ENCODE peak calls at places on chromosomes 6 and 20, in nine cellular contexts. One of them, this sample, is unnamed. For H3K27me3 and H3K4me1, the result is how much of the 10 kb centered on the place peaks cover.

GRCh38 chr6:137761072-137761471 is 106.0 kb upstream of the TNFAIP3 start:
- DNase-seq in GM23248: no peak
- DNase-seq in Caco-2: peak
- DNase-seq in ovary: no peak
- DNase-seq in iPS DF 6.9: no peak
- DNase-seq in MM.1S: no peak
- DNase-seq in lung: no peak
- DNase-seq in Peyer's patch: no peak
- DNase-seq in cardiac muscle cell: no peak
- DNase-seq in this sample: no peak

GRCh38 chr6:145508107-145508506 is 227.2 kb downstream of the EPM2A start:
- DNase-seq in GM23248: no peak
- DNase-seq in Caco-2: no peak
- DNase-seq in ovary: no peak
- DNase-seq in iPS DF 6.9: no peak
- DNase-seq in MM.1S: no peak
- DNase-seq in lung: no peak
- DNase-seq in Peyer's patch: no peak
- DNase-seq in cardiac muscle cell: no peak
- DNase-seq in this sample: no peak

GRCh38 chr6:111957623-111958315 is 84.5 kb upstream of the FYN start:
- DNase-seq in GM23248: no peak
- DNase-seq in Caco-2: peak
- DNase-seq in ovary: no peak
- DNase-seq in iPS DF 6.9: peak
- DNase-seq in MM.1S: no peak
- DNase-seq in lung: no peak
- DNase-seq in Peyer's patch: no peak
- DNase-seq in cardiac muscle cell: peak
- DNase-seq in this sample: peak

GRCh38 chr6:43687079-43687436 is 533 bp downstream of the MRPS18A start:
- DNase-seq in GM23248: peak
- DNase-seq in Caco-2: no peak
- DNase-seq in ovary: no peak
- DNase-seq in iPS DF 6.9: no peak
- DNase-seq in MM.1S: no peak
- DNase-seq in lung: no peak
- DNase-seq in Peyer's patch: no peak
- DNase-seq in cardiac muscle cell: no peak
- DNase-seq in this sample: no peak

GRCh38 chr6:20159781-20160540 is 52.3 kb downstream of the MBOAT1 start:
- DNase-seq in GM23248: peak
- DNase-seq in Caco-2: no peak
- DNase-seq in ovary: peak
- DNase-seq in iPS DF 6.9: no peak
- DNase-seq in MM.1S: no peak
- DNase-seq in lung: no peak
- DNase-seq in Peyer's patch: no peak
- DNase-seq in cardiac muscle cell: no peak
- DNase-seq in this sample: no peak

GRCh38 chr6:146149770-146150169 is 120.9 kb downstream of the GRM1 start:
- DNase-seq in GM23248: no peak
- DNase-seq in Caco-2: no peak
- DNase-seq in ovary: no peak
- DNase-seq in iPS DF 6.9: no peak
- DNase-seq in MM.1S: no peak
- DNase-seq in lung: no peak
- DNase-seq in Peyer's patch: no peak
- DNase-seq in cardiac muscle cell: no peak
- DNase-seq in this sample: no peak

GRCh38 chr6:165049362-165049761 is 260.0 kb downstream of the C6orf118 start:
- DNase-seq in GM23248: peak
- DNase-seq in Caco-2: peak
- DNase-seq in ovary: no peak
- DNase-seq in iPS DF 6.9: peak
- DNase-seq in MM.1S: peak
- DNase-seq in lung: no peak
- DNase-seq in Peyer's patch: no peak
- DNase-seq in cardiac muscle cell: peak
- DNase-seq in this sample: peak

GRCh38 chr20:4519530-4519929 is 202.2 kb upstream of the PRND start:
- DNase-seq in GM23248: peak
- DNase-seq in Caco-2: peak
- DNase-seq in ovary: no peak
- DNase-seq in iPS DF 6.9: peak
- DNase-seq in MM.1S: no peak
- DNase-seq in lung: no peak
- DNase-seq in Peyer's patch: no peak
- DNase-seq in cardiac muscle cell: peak
- DNase-seq in this sample: no peak

GRCh38 chr20:12660918-12661317 is 347.9 kb upstream of the SPTLC3 start:
- DNase-seq in GM23248: no peak
- DNase-seq in Caco-2: no peak
- DNase-seq in ovary: no peak
- DNase-seq in iPS DF 6.9: peak
- DNase-seq in MM.1S: no peak
- DNase-seq in lung: no peak
- DNase-seq in Peyer's patch: no peak
- DNase-seq in cardiac muscle cell: peak
- DNase-seq in this sample: peak

GRCh38 chr6:111447051-111447450 is 36.0 kb downstream of the REV3L start:
- DNase-seq in GM23248: peak
- DNase-seq in Caco-2: no peak
- DNase-seq in ovary: no peak
- DNase-seq in iPS DF 6.9: no peak
- DNase-seq in MM.1S: no peak
- DNase-seq in lung: no peak
- DNase-seq in Peyer's patch: no peak
- DNase-seq in cardiac muscle cell: no peak
- DNase-seq in this sample: no peak

GRCh38 chr20:47568019-47568418 is 66.3 kb downstream of the NCOA3 start:
- DNase-seq in GM23248: peak
- DNase-seq in Caco-2: no peak
- DNase-seq in ovary: peak
- DNase-seq in iPS DF 6.9: no peak
- DNase-seq in MM.1S: no peak
- DNase-seq in lung: no peak
- DNase-seq in Peyer's patch: no peak
- DNase-seq in cardiac muscle cell: peak
- DNase-seq in this sample: no peak

DNA sequence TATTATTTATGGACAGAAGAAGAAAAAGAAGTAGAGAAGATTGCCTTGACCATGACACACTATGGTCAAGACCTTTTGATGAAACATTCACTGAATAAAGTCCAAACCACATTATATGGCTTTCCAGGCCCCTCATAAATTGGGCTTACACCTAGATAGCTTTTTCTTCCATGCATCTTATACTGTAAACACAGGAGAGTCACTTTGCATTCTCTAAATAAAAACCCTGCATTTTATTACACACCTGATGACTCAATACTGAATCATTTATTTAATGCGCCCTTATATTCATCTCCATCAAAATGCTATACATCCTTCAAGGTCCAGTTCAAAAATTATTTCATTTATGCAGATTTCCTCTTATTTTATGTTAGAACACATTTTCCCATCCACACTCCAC is 78.0 kb downstream of the COL21A1 start:
- DNase-seq in GM23248: no peak
- DNase-seq in Caco-2: no peak
- DNase-seq in ovary: no peak
- DNase-seq in iPS DF 6.9: no peak
- DNase-seq in MM.1S: no peak
- DNase-seq in lung: no peak
- DNase-seq in Peyer's patch: no peak
- DNase-seq in cardiac muscle cell: no peak
- DNase-seq in this sample: no peak
- H3K4me3 ChIP-seq in GM23248: no peak
- H3K4me3 ChIP-seq in Caco-2: no peak
- H3K4me3 ChIP-seq in ovary: no peak
- H3K4me3 ChIP-seq in iPS DF 6.9: no peak
- H3K4me3 ChIP-seq in MM.1S: no peak
- H3K4me3 ChIP-seq in lung: no peak
- H3K4me3 ChIP-seq in Peyer's patch: no peak
- H3K4me3 ChIP-seq in cardiac muscle cell: no peak
- H3K4me3 ChIP-seq in this sample: no peak

DNA sequence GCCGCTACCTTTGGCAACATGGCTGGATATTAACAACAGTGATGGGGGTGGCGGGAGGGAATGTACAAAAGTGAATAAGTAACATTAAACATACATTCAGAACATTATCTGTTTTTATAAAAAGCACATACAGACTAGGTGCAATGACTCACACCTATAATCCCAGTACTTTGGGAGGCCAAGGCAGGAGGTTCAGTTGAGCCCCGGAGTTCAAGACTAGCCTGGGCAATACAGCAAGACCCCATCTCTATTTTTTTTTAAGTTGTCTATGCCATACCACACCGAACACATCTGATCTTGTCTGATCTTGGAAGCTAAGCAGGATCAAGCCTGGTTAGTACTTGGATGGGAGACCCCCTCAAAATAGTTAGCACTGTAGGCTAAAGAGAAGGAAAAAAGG is 1.7 kb upstream of the HCK start:
- DNase-seq in GM23248: no peak
- DNase-seq in Caco-2: no peak
- DNase-seq in ovary: no peak
- DNase-seq in iPS DF 6.9: no peak
- DNase-seq in MM.1S: no peak
- DNase-seq in lung: no peak
- DNase-seq in Peyer's patch: no peak
- DNase-seq in cardiac muscle cell: no peak
- DNase-seq in this sample: no peak
- H3K27me3 ChIP-seq in GM23248: half or more
- H3K27me3 ChIP-seq in Caco-2: under half
- H3K27me3 ChIP-seq in ovary: under half
- H3K27me3 ChIP-seq in iPS DF 6.9: under half
- H3K27me3 ChIP-seq in MM.1S: half or more
- H3K27me3 ChIP-seq in lung: under half
- H3K27me3 ChIP-seq in Peyer's patch: under half
- H3K27me3 ChIP-seq in cardiac muscle cell: half or more
- H3K27me3 ChIP-seq in this sample: half or more

DNA sequence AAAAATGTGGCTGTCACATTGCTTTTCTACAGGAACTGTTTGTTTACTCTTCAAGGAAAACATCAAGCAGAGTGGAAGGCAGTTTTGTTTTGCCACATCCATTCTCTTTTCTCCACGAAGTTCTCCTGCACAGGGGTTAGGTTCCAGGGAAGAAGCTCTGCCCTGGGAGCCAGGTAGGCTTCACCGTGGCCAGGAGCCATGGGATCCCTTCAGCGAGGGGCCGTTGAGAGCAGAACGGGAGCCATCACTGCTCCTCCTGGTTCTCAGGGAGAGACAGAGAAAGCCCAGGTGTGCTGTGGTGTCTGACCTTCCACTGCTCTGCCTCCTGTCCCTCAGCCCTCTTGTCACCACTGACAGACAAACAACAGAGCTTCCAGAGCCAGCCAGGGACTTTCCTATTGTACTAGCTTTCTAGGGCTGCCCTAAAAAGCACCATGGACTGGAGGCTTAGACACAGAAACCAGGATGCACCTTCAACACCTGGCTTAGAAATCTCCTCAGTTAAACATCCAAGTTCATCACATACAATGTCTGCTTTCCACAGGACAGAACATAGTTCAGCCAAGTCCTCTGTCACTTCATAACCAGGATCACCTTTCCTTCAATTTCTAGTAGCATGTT is 75.6 kb upstream of the SLC22A23 start:
- DNase-seq in GM23248: no peak
- DNase-seq in Caco-2: no peak
- DNase-seq in ovary: no peak
- DNase-seq in iPS DF 6.9: no peak
- DNase-seq in MM.1S: no peak
- DNase-seq in lung: peak
- DNase-seq in Peyer's patch: no peak
- DNase-seq in cardiac muscle cell: no peak
- DNase-seq in this sample: no peak
- H3K4me1 ChIP-seq in GM23248: under half
- H3K4me1 ChIP-seq in Caco-2: under half
- H3K4me1 ChIP-seq in ovary: under half
- H3K4me1 ChIP-seq in iPS DF 6.9: under half
- H3K4me1 ChIP-seq in MM.1S: under half
- H3K4me1 ChIP-seq in lung: under half
- H3K4me1 ChIP-seq in Peyer's patch: under half
- H3K4me1 ChIP-seq in cardiac muscle cell: under half
- H3K4me1 ChIP-seq in this sample: under half

DNA sequence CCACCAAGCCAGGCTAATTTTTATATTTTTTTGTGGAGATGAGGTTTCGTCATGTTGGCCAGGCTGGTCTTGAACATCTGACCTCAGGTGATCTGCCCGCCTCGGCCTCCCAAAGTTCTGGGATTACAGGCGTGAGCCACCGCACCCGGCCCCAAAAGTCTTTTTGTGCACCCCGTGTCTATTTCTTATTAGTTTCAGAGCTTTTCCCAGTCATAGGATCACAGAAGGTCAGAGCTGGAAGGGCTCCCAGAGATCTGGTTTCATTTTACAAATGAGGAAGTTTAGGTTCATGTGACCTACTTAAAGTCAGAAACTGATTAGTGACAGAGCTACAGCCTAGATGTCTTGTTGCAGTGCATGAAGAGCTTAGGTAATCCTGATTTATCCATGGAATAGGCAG is 1.6 kb upstream of the OGFRL1 start:
- DNase-seq in GM23248: peak
- DNase-seq in Caco-2: no peak
- DNase-seq in ovary: no peak
- DNase-seq in iPS DF 6.9: no peak
- DNase-seq in MM.1S: peak
- DNase-seq in lung: no peak
- DNase-seq in Peyer's patch: no peak
- DNase-seq in cardiac muscle cell: no peak
- DNase-seq in this sample: no peak
- H3K4me3 ChIP-seq in GM23248: peak
- H3K4me3 ChIP-seq in Caco-2: no peak
- H3K4me3 ChIP-seq in ovary: no peak
- H3K4me3 ChIP-seq in iPS DF 6.9: no peak
- H3K4me3 ChIP-seq in MM.1S: peak
- H3K4me3 ChIP-seq in lung: no peak
- H3K4me3 ChIP-seq in Peyer's patch: no peak
- H3K4me3 ChIP-seq in cardiac muscle cell: no peak
- H3K4me3 ChIP-seq in this sample: no peak

GRCh38 chr6:40587240-40588069 is at the start of gene LRFN2:
- DNase-seq in GM23248: peak
- DNase-seq in Caco-2: peak
- DNase-seq in ovary: peak
- DNase-seq in iPS DF 6.9: no peak
- DNase-seq in MM.1S: peak
- DNase-seq in lung: peak
- DNase-seq in Peyer's patch: peak
- DNase-seq in cardiac muscle cell: peak
- DNase-seq in this sample: peak
- H3K27me3 ChIP-seq in GM23248: under half
- H3K27me3 ChIP-seq in Caco-2: under half
- H3K27me3 ChIP-seq in ovary: under half
- H3K27me3 ChIP-seq in iPS DF 6.9: under half
- H3K27me3 ChIP-seq in MM.1S: under half
- H3K27me3 ChIP-seq in lung: under half
- H3K27me3 ChIP-seq in Peyer's patch: under half
- H3K27me3 ChIP-seq in cardiac muscle cell: half or more
- H3K27me3 ChIP-seq in this sample: under half

GRCh38 chr6:9514146-9514545 is 900.7 kb downstream of the TFAP2A start:
- DNase-seq in GM23248: no peak
- DNase-seq in Caco-2: no peak
- DNase-seq in ovary: no peak
- DNase-seq in iPS DF 6.9: no peak
- DNase-seq in MM.1S: no peak
- DNase-seq in lung: no peak
- DNase-seq in Peyer's patch: no peak
- DNase-seq in cardiac muscle cell: no peak
- DNase-seq in this sample: no peak
- H3K4me1 ChIP-seq in GM23248: under half
- H3K4me1 ChIP-seq in Caco-2: under half
- H3K4me1 ChIP-seq in ovary: under half
- H3K4me1 ChIP-seq in iPS DF 6.9: under half
- H3K4me1 ChIP-seq in MM.1S: under half
- H3K4me1 ChIP-seq in lung: under half
- H3K4me1 ChIP-seq in Peyer's patch: under half
- H3K4me1 ChIP-seq in cardiac muscle cell: under half
- H3K4me1 ChIP-seq in this sample: under half

This sample was measured in BE2C.